ENCODE peak calls at places on chromosomes 5 and 9, in five cellular contexts. One of them, this sample, is unnamed.

GRCh38 chr9:71754151-71754550 is 14.2 kb downstream of the CEMIP2 start:
- DNase-seq in NCI-H2081: no peak
- DNase-seq in stimulated activated CD4-positive, alpha-beta T cell treated with anti-CD3 and anti-CD28 coated beads, Interleukin-2, amount 100 ng/mL, for 48 hours: no peak
- DNase-seq in right cardiac atrium: no peak
- DNase-seq in cardiac fibroblast: no peak
- DNase-seq in this sample: no peak

GRCh38 chr5:107809201-107810034 is 138.7 kb upstream of the EFNA5 start:
- DNase-seq in NCI-H2081: no peak
- DNase-seq in right cardiac atrium: no peak
- DNase-seq in cardiac fibroblast: peak
- DNase-seq in stimulated activated CD4-positive, alpha-beta T cell treated with anti-CD3 and anti-CD28 coated beads, Interleukin-2, amount 100 ng/mL, for 48 hours: no peak
- DNase-seq in this sample: no peak

GRCh38 chr5:163498886-163499285 is 6.5 kb upstream of the MAT2B start:
- DNase-seq in cardiac fibroblast: peak
- DNase-seq in right cardiac atrium: no peak
- DNase-seq in stimulated activated CD4-positive, alpha-beta T cell treated with anti-CD3 and anti-CD28 coated beads, Interleukin-2, amount 100 ng/mL, for 48 hours: no peak
- DNase-seq in NCI-H2081: no peak
- DNase-seq in this sample: no peak

GRCh38 chr9:95094002-95094401 is 223.5 kb downstream of the FANCC start:
- DNase-seq in cardiac fibroblast: no peak
- DNase-seq in NCI-H2081: no peak
- DNase-seq in stimulated activated CD4-positive, alpha-beta T cell treated with anti-CD3 and anti-CD28 coated beads, Interleukin-2, amount 100 ng/mL, for 48 hours: no peak
- DNase-seq in right cardiac atrium: no peak
- DNase-seq in this sample: no peak

GRCh38 chr5:1516615-1517601 is 6.9 kb downstream of the LPCAT1 start:
- DNase-seq in stimulated activated CD4-positive, alpha-beta T cell treated with anti-CD3 and anti-CD28 coated beads, Interleukin-2, amount 100 ng/mL, for 48 hours: no peak
- DNase-seq in right cardiac atrium: peak
- DNase-seq in NCI-H2081: no peak
- DNase-seq in cardiac fibroblast: peak
- DNase-seq in this sample: peak

GRCh38 chr5:171521219-171521633 is 101.8 kb downstream of the FGF18 start:
- DNase-seq in NCI-H2081: no peak
- DNase-seq in cardiac fibroblast: peak
- DNase-seq in right cardiac atrium: no peak
- DNase-seq in stimulated activated CD4-positive, alpha-beta T cell treated with anti-CD3 and anti-CD28 coated beads, Interleukin-2, amount 100 ng/mL, for 48 hours: no peak
- DNase-seq in this sample: peak

GRCh38 chr9:34744295-34745221 is 34.6 kb upstream of the CCL21 start:
- DNase-seq in NCI-H2081: no peak
- DNase-seq in right cardiac atrium: peak
- DNase-seq in cardiac fibroblast: peak
- DNase-seq in stimulated activated CD4-positive, alpha-beta T cell treated with anti-CD3 and anti-CD28 coated beads, Interleukin-2, amount 100 ng/mL, for 48 hours: no peak
- DNase-seq in this sample: peak

GRCh38 chr9:122248448-122248865 is 16.2 kb downstream of the RBM18 start:
- DNase-seq in cardiac fibroblast: no peak
- DNase-seq in right cardiac atrium: no peak
- DNase-seq in NCI-H2081: no peak
- DNase-seq in stimulated activated CD4-positive, alpha-beta T cell treated with anti-CD3 and anti-CD28 coated beads, Interleukin-2, amount 100 ng/mL, for 48 hours: no peak
- DNase-seq in this sample: no peak

GRCh38 chr5:77211013-77211690 is 672 bp downstream of the PDE8B start:
- DNase-seq in right cardiac atrium: no peak
- DNase-seq in stimulated activated CD4-positive, alpha-beta T cell treated with anti-CD3 and anti-CD28 coated beads, Interleukin-2, amount 100 ng/mL, for 48 hours: no peak
- DNase-seq in cardiac fibroblast: no peak
- DNase-seq in NCI-H2081: peak
- DNase-seq in this sample: no peak

GRCh38 chr9:137672907-137673791 is 54.3 kb downstream of the EHMT1 start:
- DNase-seq in right cardiac atrium: peak
- DNase-seq in stimulated activated CD4-positive, alpha-beta T cell treated with anti-CD3 and anti-CD28 coated beads, Interleukin-2, amount 100 ng/mL, for 48 hours: peak
- DNase-seq in NCI-H2081: peak
- DNase-seq in cardiac fibroblast: peak
- DNase-seq in this sample: peak

GRCh38 chr5:141882594-141883183 is 4.5 kb upstream of the PCDH1 start:
- DNase-seq in NCI-H2081: no peak
- DNase-seq in cardiac fibroblast: no peak
- DNase-seq in stimulated activated CD4-positive, alpha-beta T cell treated with anti-CD3 and anti-CD28 coated beads, Interleukin-2, amount 100 ng/mL, for 48 hours: no peak
- DNase-seq in right cardiac atrium: no peak
- DNase-seq in this sample: no peak

GRCh38 chr5:54619732-54620582 is 102.4 kb downstream of the SNX18 start:
- DNase-seq in NCI-H2081: no peak
- DNase-seq in cardiac fibroblast: no peak
- DNase-seq in stimulated activated CD4-positive, alpha-beta T cell treated with anti-CD3 and anti-CD28 coated beads, Interleukin-2, amount 100 ng/mL, for 48 hours: no peak
- DNase-seq in right cardiac atrium: peak
- DNase-seq in this sample: no peak

GRCh38 chr9:8889100-8889499 is 1089.5 kb upstream of the DMAC1 start:
- DNase-seq in NCI-H2081: no peak
- DNase-seq in cardiac fibroblast: no peak
- DNase-seq in right cardiac atrium: no peak
- DNase-seq in stimulated activated CD4-positive, alpha-beta T cell treated with anti-CD3 and anti-CD28 coated beads, Interleukin-2, amount 100 ng/mL, for 48 hours: no peak
- DNase-seq in this sample: no peak

GRCh38 chr5:42912184-42912766 is 100.6 kb upstream of the SELENOP start:
- DNase-seq in NCI-H2081: peak
- DNase-seq in stimulated activated CD4-positive, alpha-beta T cell treated with anti-CD3 and anti-CD28 coated beads, Interleukin-2, amount 100 ng/mL, for 48 hours: peak
- DNase-seq in cardiac fibroblast: peak
- DNase-seq in right cardiac atrium: peak
- DNase-seq in this sample: no peak

GRCh38 chr5:121029536-121030245 is 565.6 kb downstream of the PRR16 start:
- DNase-seq in right cardiac atrium: no peak
- DNase-seq in NCI-H2081: no peak
- DNase-seq in cardiac fibroblast: no peak
- DNase-seq in stimulated activated CD4-positive, alpha-beta T cell treated with anti-CD3 and anti-CD28 coated beads, Interleukin-2, amount 100 ng/mL, for 48 hours: no peak
- DNase-seq in this sample: no peak

GRCh38 chr9:16175461-16175860 is 622.6 kb downstream of the CCDC171 start:
- DNase-seq in cardiac fibroblast: peak
- DNase-seq in right cardiac atrium: no peak
- DNase-seq in NCI-H2081: no peak
- DNase-seq in stimulated activated CD4-positive, alpha-beta T cell treated with anti-CD3 and anti-CD28 coated beads, Interleukin-2, amount 100 ng/mL, for 48 hours: no peak
- DNase-seq in this sample: no peak

GRCh38 chr5:66306844-66307315 is 162.8 kb downstream of the SREK1 start:
- DNase-seq in stimulated activated CD4-positive, alpha-beta T cell treated with anti-CD3 and anti-CD28 coated beads, Interleukin-2, amount 100 ng/mL, for 48 hours: no peak
- DNase-seq in NCI-H2081: no peak
- DNase-seq in right cardiac atrium: peak
- DNase-seq in cardiac fibroblast: peak
- DNase-seq in this sample: no peak

GRCh38 chr5:164296603-164297080 is 791.2 kb downstream of the MAT2B start:
- DNase-seq in NCI-H2081: no peak
- DNase-seq in stimulated activated CD4-positive, alpha-beta T cell treated with anti-CD3 and anti-CD28 coated beads, Interleukin-2, amount 100 ng/mL, for 48 hours: no peak
- DNase-seq in cardiac fibroblast: peak
- DNase-seq in right cardiac atrium: no peak
- DNase-seq in this sample: no peak

GRCh38 chr9:84357235-84357634 is 16.7 kb upstream of the SLC28A3 start:
- DNase-seq in cardiac fibroblast: peak
- DNase-seq in stimulated activated CD4-positive, alpha-beta T cell treated with anti-CD3 and anti-CD28 coated beads, Interleukin-2, amount 100 ng/mL, for 48 hours: no peak
- DNase-seq in right cardiac atrium: no peak
- DNase-seq in NCI-H2081: no peak
- DNase-seq in this sample: no peak

GRCh38 chr9:129109952-129110739 is 447 bp downstream of the CRAT start:
- DNase-seq in right cardiac atrium: peak
- DNase-seq in stimulated activated CD4-positive, alpha-beta T cell treated with anti-CD3 and anti-CD28 coated beads, Interleukin-2, amount 100 ng/mL, for 48 hours: no peak
- DNase-seq in cardiac fibroblast: peak
- DNase-seq in NCI-H2081: no peak
- DNase-seq in this sample: peak

GRCh38 chr9:29750062-29750461 is 2176.8 kb upstream of the C9orf72 start:
- DNase-seq in stimulated activated CD4-positive, alpha-beta T cell treated with anti-CD3 and anti-CD28 coated beads, Interleukin-2, amount 100 ng/mL, for 48 hours: no peak
- DNase-seq in NCI-H2081: no peak
- DNase-seq in right cardiac atrium: no peak
- DNase-seq in cardiac fibroblast: peak
- DNase-seq in this sample: no peak

GRCh38 chr5:32297181-32298055 is 15.3 kb downstream of the MTMR12 start:
- DNase-seq in stimulated activated CD4-positive, alpha-beta T cell treated with anti-CD3 and anti-CD28 coated beads, Interleukin-2, amount 100 ng/mL, for 48 hours: no peak
- DNase-seq in NCI-H2081: no peak
- DNase-seq in right cardiac atrium: no peak
- DNase-seq in cardiac fibroblast: no peak
- DNase-seq in this sample: no peak

GRCh38 chr5:170430871-170431437 is 41.8 kb upstream of the KCNMB1 start:
- DNase-seq in NCI-H2081: no peak
- DNase-seq in stimulated activated CD4-positive, alpha-beta T cell treated with anti-CD3 and anti-CD28 coated beads, Interleukin-2, amount 100 ng/mL, for 48 hours: no peak
- DNase-seq in cardiac fibroblast: no peak
- DNase-seq in right cardiac atrium: no peak
- DNase-seq in this sample: no peak

GRCh38 chr9:126511426-126511825 is 102.3 kb upstream of the LMX1B start:
- DNase-seq in stimulated activated CD4-positive, alpha-beta T cell treated with anti-CD3 and anti-CD28 coated beads, Interleukin-2, amount 100 ng/mL, for 48 hours: no peak
- DNase-seq in cardiac fibroblast: no peak
- DNase-seq in right cardiac atrium: peak
- DNase-seq in NCI-H2081: no peak
- DNase-seq in this sample: no peak

GRCh38 chr5:43213951-43214350 is 21.9 kb downstream of the NIM1K start:
- DNase-seq in stimulated activated CD4-positive, alpha-beta T cell treated with anti-CD3 and anti-CD28 coated beads, Interleukin-2, amount 100 ng/mL, for 48 hours: no peak
- DNase-seq in right cardiac atrium: no peak
- DNase-seq in NCI-H2081: no peak
- DNase-seq in cardiac fibroblast: no peak
- DNase-seq in this sample: no peak

GRCh38 chr5:173333900-173334685 is 5.9 kb upstream of the STC2 start:
- DNase-seq in stimulated activated CD4-positive, alpha-beta T cell treated with anti-CD3 and anti-CD28 coated beads, Interleukin-2, amount 100 ng/mL, for 48 hours: no peak
- DNase-seq in cardiac fibroblast: peak
- DNase-seq in right cardiac atrium: no peak
- DNase-seq in NCI-H2081: no peak
- DNase-seq in this sample: no peak

GRCh38 chr5:124342027-124342471 is 404.4 kb downstream of the ZNF608 start:
- DNase-seq in right cardiac atrium: peak
- DNase-seq in stimulated activated CD4-positive, alpha-beta T cell treated with anti-CD3 and anti-CD28 coated beads, Interleukin-2, amount 100 ng/mL, for 48 hours: no peak
- DNase-seq in cardiac fibroblast: peak
- DNase-seq in NCI-H2081: no peak
- DNase-seq in this sample: peak

GRCh38 chr5:134989291-134989830 is 21.7 kb downstream of the CATSPER3 start:
- DNase-seq in cardiac fibroblast: peak
- DNase-seq in stimulated activated CD4-positive, alpha-beta T cell treated with anti-CD3 and anti-CD28 coated beads, Interleukin-2, amount 100 ng/mL, for 48 hours: no peak
- DNase-seq in right cardiac atrium: no peak
- DNase-seq in NCI-H2081: no peak
- DNase-seq in this sample: no peak